ENCODE peak calls at places on chromosomes 2 and 18, in eight cellular contexts. C, N, Z, K, B, T, D and E are unnamed samples.

GRCh38 chr18:31301201-31301655 is 16.7 kb upstream of the DSG1 start:
- DNase-seq in C (no peak), N (no peak), Z (no peak), K (no peak), B (no peak), T (no peak), D (no peak), E (no peak)

GRCh38 chr2:152573168-152573567 is 144.1 kb downstream of the PRPF40A start:
- DNase-seq in C (no peak), N (no peak), Z (peak; percentile 65), K (no peak), B (no peak), T (no peak), D (peak; percentile 76), E (peak; percentile 11)

GRCh38 chr2:39377226-39377939 is 59.7 kb downstream of the MAP4K3 start:
- DNase-seq in C (no peak), N (no peak), Z (peak; percentile 35), K (no peak), B (no peak), T (no peak), D (no peak), E (no peak)

GRCh38 chr2:195486987-195487644 is 169.9 kb upstream of the SLC39A10 start:
- DNase-seq in C (no peak), N (no peak), Z (no peak), K (no peak), B (peak; percentile 3), T (no peak), D (peak; percentile 46), E (no peak)

GRCh38 chr18:46148810-46149209 is 44.6 kb downstream of the HAUS1 start:
- DNase-seq in C (no peak), N (no peak), Z (peak; percentile 46), K (no peak), B (no peak), T (peak; percentile 69), D (no peak), E (peak; percentile 54)

GRCh38 chr2:186570587-186570986 is 19.3 kb upstream of the ITGAV start:
- DNase-seq in C (no peak), N (no peak), Z (no peak), K (no peak), B (no peak), T (no peak), D (no peak), E (peak; percentile 14)

GRCh38 chr2:212958133-212958532 is 193.3 kb downstream of the IKZF2 start:
- DNase-seq in C (no peak), N (no peak), Z (no peak), K (no peak), B (no peak), T (no peak), D (no peak), E (no peak)

GRCh38 chr18:33372442-33372841 is 68.1 kb downstream of the CCDC178 start:
- DNase-seq in C (no peak), N (no peak), Z (no peak), K (no peak), B (no peak), T (no peak), D (no peak), E (no peak)

GRCh38 chr18:248053-248452 is 19.8 kb downstream of the THOC1 start:
- DNase-seq in C (no peak), N (no peak), Z (no peak), K (no peak), B (no peak), T (no peak), D (no peak), E (no peak)

GRCh38 chr2:10452334-10452733 is 4.2 kb upstream of the ODC1 start:
- DNase-seq in C (no peak), N (no peak), Z (no peak), K (no peak), B (no peak), T (no peak), D (no peak), E (peak; percentile 71)

GRCh38 chr18:68847219-68847860 is 49.5 kb downstream of the CCDC102B start:
- DNase-seq in C (no peak), N (no peak), Z (no peak), K (no peak), B (no peak), T (peak; percentile 47), D (no peak), E (peak; percentile 22)

GRCh38 chr18:12659904-12660605 is 2.1 kb upstream of the SPIRE1 start:
- DNase-seq in C (no peak), N (no peak), Z (peak; percentile 47), K (no peak), B (no peak), T (peak; percentile 59), D (no peak), E (peak; percentile 59)

GRCh38 chr2:52934354-52934898 is 833.2 kb upstream of the CHAC2 start:
- DNase-seq in C (no peak), N (no peak), Z (no peak), K (no peak), B (no peak), T (no peak), D (no peak), E (peak; percentile 70)

GRCh38 chr2:23390152-23390551 is 5.2 kb downstream of the KLHL29 start:
- DNase-seq in C (no peak), N (no peak), Z (no peak), K (no peak), B (no peak), T (no peak), D (no peak), E (no peak)

GRCh38 chr2:64013053-64013452 is 6.2 kb downstream of the VPS54 start:
- DNase-seq in C (no peak), N (no peak), Z (no peak), K (no peak), B (no peak), T (no peak), D (no peak), E (no peak)

GRCh38 chr2:167543721-167544120 is 655.4 kb downstream of the XIRP2 start:
- DNase-seq in C (no peak), N (no peak), Z (no peak), K (no peak), B (no peak), T (no peak), D (no peak), E (no peak)

GRCh38 chr2:223165423-223166214 is 113.6 kb downstream of the KCNE4 start:
- DNase-seq in C (no peak), N (no peak), Z (no peak), K (no peak), B (no peak), T (peak; percentile 87), D (no peak), E (no peak)

GRCh38 chr2:174629514-174629913 is 31.9 kb upstream of the WIPF1 start:
- DNase-seq in C (no peak), N (no peak), Z (no peak), K (no peak), B (no peak), T (no peak), D (no peak), E (no peak)

GRCh38 chr18:7775848-7776247 is 208.7 kb downstream of the PTPRM start:
- DNase-seq in C (no peak), N (no peak), Z (no peak), K (no peak), B (no peak), T (no peak), D (no peak), E (no peak)

GRCh38 chr2:129144082-129144791 is 825.6 kb upstream of the HS6ST1 start:
- DNase-seq in C (no peak), N (no peak), Z (no peak), K (no peak), B (no peak), T (no peak), D (no peak), E (no peak)

GRCh38 chr2:239326831-239327535 is 73.8 kb downstream of the HDAC4 start:
- DNase-seq in C (peak; percentile 58), N (peak; percentile 19), Z (peak; percentile 83), K (no peak), B (no peak), T (no peak), D (no peak), E (no peak)

GRCh38 chr2:86543335-86543734 is 19.9 kb downstream of the CHMP3 start:
- DNase-seq in C (no peak), N (no peak), Z (no peak), K (no peak), B (no peak), T (no peak), D (no peak), E (no peak)

GRCh38 chr18:26714739-26715138 is 150.8 kb downstream of the AQP4 start:
- DNase-seq in C (no peak), N (no peak), Z (peak; percentile 2), K (no peak), B (no peak), T (no peak), D (no peak), E (no peak)

GRCh38 chr18:31721596-31721995 is 37.2 kb upstream of the B4GALT6 start:
- DNase-seq in C (no peak), N (no peak), Z (no peak), K (no peak), B (no peak), T (no peak), D (no peak), E (no peak)

GRCh38 chr2:212997526-212998020 is 153.8 kb downstream of the IKZF2 start:
- DNase-seq in C (no peak), N (no peak), Z (no peak), K (no peak), B (no peak), T (no peak), D (no peak), E (no peak)

GRCh38 chr2:178029342-178029741 is 43.2 kb downstream of the PDE11A start:
- DNase-seq in C (no peak), N (no peak), Z (no peak), K (no peak), B (no peak), T (no peak), D (no peak), E (no peak)

GRCh38 chr2:241912021-241912555 is 42.6 kb downstream of the RTP5 start:
- DNase-seq in C (no peak), N (no peak), Z (no peak), K (no peak), B (no peak), T (no peak), D (no peak), E (no peak)

GRCh38 chr2:46098606-46099005 is 198.6 kb upstream of the EPAS1 start:
- DNase-seq in C (no peak), N (no peak), Z (peak; percentile 24), K (no peak), B (no peak), T (no peak), D (no peak), E (peak; percentile 80)

GRCh38 chr2:204871246-204871953 is 326.1 kb downstream of the PARD3B start:
- DNase-seq in C (no peak), N (no peak), Z (no peak), K (no peak), B (no peak), T (peak; percentile 55), D (no peak), E (peak; percentile 40)

GRCh38 chr18:27382477-27383216 is 197.5 kb upstream of the CHST9 start:
- DNase-seq in C (no peak), N (no peak), Z (no peak), K (no peak), B (no peak), T (no peak), D (no peak), E (no peak)

GRCh38 chr2:229340086-229340760 is 69.1 kb upstream of the PID1 start:
- DNase-seq in C (no peak), N (no peak), Z (no peak), K (no peak), B (no peak), T (no peak), D (no peak), E (peak; percentile 78)

GRCh38 chr2:203873461-203873860 is 5.9 kb downstream of the CTLA4 start:
- DNase-seq in C (no peak), N (no peak), Z (peak; percentile 25), K (no peak), B (no peak), T (no peak), D (no peak), E (no peak)

GRCh38 chr2:201196803-201197202 is 13.9 kb downstream of the CASP10 start:
- DNase-seq in C (no peak), N (no peak), Z (no peak), K (no peak), B (no peak), T (no peak), D (no peak), E (no peak)